ENCODE peak calls at places on chromosomes 12 and 14, in seven cellular contexts. W is tibial nerve, P is DND-41, Q is neural progenitor cell, D is fibroblast of lung, E is A549, B is PC-9. H is an unnamed sample.

GRCh38 chr12:82527165-82527780 is 159.4 kb upstream of the TMTC2 start:
- DNase-seq in B (peak; percentile 37), E (peak; percentile 28), Q (peak; percentile 71), W (no peak), P (peak; percentile 18), D (peak; percentile 76), H (peak; percentile 2)

GRCh38 chr12:101013993-101014392 is 196.0 kb downstream of the SLC5A8 start:
- DNase-seq in W (no peak), E (no peak), B (no peak), P (no peak), Q (no peak), D (no peak), H (no peak)

GRCh38 chr14:99262977-99263448 is 9.0 kb downstream of the BCL11B start:
- DNase-seq in W (no peak), E (no peak), P (no peak), D (no peak), B (no peak), Q (no peak), H (no peak)

GRCh38 chr12:104752016-104752415 is 206.1 kb downstream of the SLC41A2 start:
- DNase-seq in Q (no peak), P (no peak), W (no peak), D (no peak), E (no peak), B (no peak), H (no peak)

GRCh38 chr14:94676495-94677238 is 64.5 kb downstream of the SERPINA3 start:
- DNase-seq in B (no peak), P (no peak), D (no peak), W (peak; percentile 5), Q (no peak), E (no peak), H (no peak)

GRCh38 chr12:1916396-1917171 is 1.9 kb downstream of the CACNA2D4 start:
- DNase-seq in P (no peak), W (no peak), B (no peak), D (no peak), Q (no peak), E (no peak), H (no peak)

GRCh38 chr14:96962337-96962736 is 165.2 kb downstream of the VRK1 start:
- DNase-seq in B (no peak), E (no peak), Q (no peak), D (no peak), P (peak; percentile 54), W (no peak), H (no peak)

GRCh38 chr14:68619805-68620574 is 172.9 kb downstream of the ZFP36L1 start:
- DNase-seq in Q (no peak), B (peak; percentile 88), D (peak; percentile 44), W (no peak), E (no peak), P (no peak), H (no peak)

GRCh38 chr12:89737000-89737399 is 28.4 kb upstream of the ATP2B1 start:
- DNase-seq in D (no peak), Q (no peak), E (no peak), B (no peak), W (no peak), P (peak; percentile 48), H (no peak)

GRCh38 chr12:21330682-21331253 is 3.9 kb downstream of the SLCO1A2 start:
- DNase-seq in Q (peak; percentile 52), E (no peak), W (no peak), P (no peak), D (peak; percentile 18), B (no peak), H (no peak)

GRCh38 chr14:104940526-104941150 is 16.0 kb downstream of the PLD4 start:
- DNase-seq in P (no peak), W (no peak), B (no peak), D (no peak), E (no peak), Q (peak; percentile 32), H (no peak)

GRCh38 chr12:89179983-89180382 is 172.3 kb downstream of the DUSP6 start:
- DNase-seq in B (peak; percentile 88), D (peak; percentile 98), E (peak; percentile 31), P (no peak), Q (no peak), W (no peak), H (no peak)

GRCh38 chr12:58540480-58541299 is 379.6 kb downstream of the LRIG3 start:
- DNase-seq in Q (peak; percentile 92), P (peak; percentile 69), B (no peak), D (peak; percentile 94), E (peak; percentile 24), W (peak; percentile 30), H (peak; percentile 26)

GRCh38 chr12:38392584-38393144 is 76.1 kb downstream of the ALG10B start:
- DNase-seq in Q (no peak), P (no peak), W (no peak), B (peak; percentile 97), E (no peak), D (no peak), H (no peak)

GRCh38 chr12:74449872-74450271 is 87.8 kb upstream of the ATXN7L3B start:
- DNase-seq in D (no peak), P (no peak), W (no peak), Q (no peak), E (no peak), B (no peak), H (no peak)

GRCh38 chr14:86363576-86363975 is 833.6 kb downstream of the FLRT2 start:
- DNase-seq in P (no peak), Q (no peak), B (no peak), W (no peak), E (no peak), D (no peak), H (no peak)

GRCh38 chr14:72902802-72903530 is 9.1 kb upstream of the DPF3 start:
- DNase-seq in B (no peak), Q (no peak), E (no peak), W (no peak), P (no peak), D (peak; percentile 72), H (no peak)

GRCh38 chr14:100476012-100476822 is 111.0 kb downstream of the BEGAIN start:
- DNase-seq in Q (no peak), E (peak; percentile 78), B (peak; percentile 97), W (no peak), P (no peak), D (peak; percentile 83), H (peak; percentile 9)

GRCh38 chr12:56634837-56635538 is 4.9 kb upstream of the BAZ2A start:
- DNase-seq in B (peak; percentile 78), P (peak; percentile 73), D (peak; percentile 83), W (no peak), E (peak; percentile 98), Q (peak; percentile 86), H (no peak)

GRCh38 chr12:31206038-31206670 is 119.8 kb downstream of the SINHCAF start:
- DNase-seq in B (peak; percentile 82), P (no peak), D (peak; percentile 84), W (no peak), E (no peak), Q (no peak), H (no peak)

GRCh38 chr12:44375694-44376093 is 500.4 kb downstream of the NELL2 start:
- DNase-seq in D (no peak), P (no peak), E (no peak), W (no peak), Q (no peak), B (no peak), H (no peak)

GRCh38 chr14:101739446-101740141 is 21.9 kb upstream of the PPP2R5C start:
- DNase-seq in D (no peak), W (no peak), Q (no peak), B (peak; percentile 3), E (no peak), P (no peak), H (no peak)

GRCh38 chr12:124625867-124626675 is 58.7 kb upstream of the NCOR2 start:
- DNase-seq in P (no peak), B (peak; percentile 93), D (peak; percentile 85), W (peak; percentile 82), Q (no peak), E (peak; percentile 76), H (no peak)
- H3K27ac ChIP-seq in P (no peak overlapping the region), B (peak overlapping the region; percentile 84), D (no peak overlapping the region), W (peak overlapping the region; percentile 55), Q (no peak overlapping the region), E (peak overlapping the region; percentile 89), H (no peak overlapping the region)

GRCh38 chr12:130375296-130375695 is 37.6 kb downstream of the PIWIL1 start:
- DNase-seq in E (no peak), Q (no peak), P (no peak), D (no peak), W (no peak), B (no peak), H (no peak)
- H3K27ac ChIP-seq in E (no peak overlapping the region), Q (no peak overlapping the region), P (no peak overlapping the region), D (no peak overlapping the region), W (no peak overlapping the region), B (no peak overlapping the region), H (no peak overlapping the region)

GRCh38 chr12:86139671-86140070 is 116.5 kb downstream of the MGAT4C start:
- DNase-seq in Q (no peak), W (no peak), P (no peak), B (no peak), D (no peak), E (no peak), H (no peak)

GRCh38 chr12:86137936-86138335 is 118.3 kb downstream of the MGAT4C start:
- DNase-seq in W (no peak), E (no peak), Q (no peak), D (peak; percentile 37), B (no peak), P (no peak), H (no peak)

GRCh38 chr12:86138770-86139169 is 117.4 kb downstream of the MGAT4C start:
- DNase-seq in B (no peak), E (no peak), D (no peak), Q (no peak), P (no peak), W (no peak), H (no peak)

GRCh38 chr12:86148071-86148470 is 108.1 kb downstream of the MGAT4C start:
- DNase-seq in W (no peak), P (no peak), E (no peak), D (no peak), Q (no peak), B (no peak), H (no peak)

GRCh38 chr12:86143162-86143561 is 113.0 kb downstream of the MGAT4C start:
- DNase-seq in E (no peak), P (no peak), B (no peak), W (no peak), Q (no peak), D (no peak), H (no peak)
- H3K27ac ChIP-seq in E (no peak overlapping the region), P (no peak overlapping the region), B (no peak overlapping the region), W (no peak overlapping the region), Q (no peak overlapping the region), D (no peak overlapping the region), H (no peak overlapping the region)

DNA sequence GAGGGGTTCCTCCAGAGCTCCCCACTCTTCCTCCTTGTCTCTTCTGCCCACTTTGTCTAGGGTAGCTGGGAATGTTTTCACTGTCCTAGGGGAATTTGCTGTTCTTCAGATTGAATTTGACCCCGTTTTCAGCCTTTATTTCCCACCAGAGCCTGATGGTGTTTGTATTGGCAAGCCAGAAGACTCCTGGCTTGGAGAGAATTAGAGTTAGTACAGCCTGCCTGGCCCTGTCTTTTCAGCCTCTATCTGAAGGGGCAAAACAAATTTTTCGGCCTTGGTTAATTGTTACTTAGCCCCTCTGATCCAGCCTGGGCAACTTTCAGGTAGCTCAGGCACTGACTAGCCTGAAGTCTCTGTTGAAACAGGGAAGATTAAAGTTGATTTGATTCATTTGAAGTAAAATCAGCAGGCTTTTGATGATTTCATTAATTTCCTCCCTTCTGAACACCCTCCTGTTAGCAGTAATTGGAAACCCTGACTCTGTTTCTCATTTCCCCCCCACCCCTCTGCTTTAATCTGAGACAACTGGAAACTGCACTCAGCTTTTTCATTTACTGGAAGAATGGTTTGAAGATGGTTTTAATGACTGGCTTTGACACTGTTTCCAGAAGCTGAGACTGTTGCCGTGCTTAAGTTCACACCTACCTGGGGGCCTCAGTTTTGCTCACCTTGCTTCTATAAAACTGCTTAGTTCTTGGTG is 63.3 kb downstream of the SUSD6 start:
- DNase-seq in B (no peak), E (no peak), D (no peak), W (no peak), P (no peak), Q (no peak), H (no peak)
- H3K27ac ChIP-seq in B (no peak overlapping the region), E (no peak overlapping the region), D (no peak overlapping the region), W (peak overlapping the region; percentile 31), P (no peak overlapping the region), Q (no peak overlapping the region), H (no peak overlapping the region)